ENCODE peak calls at places on chromosomes 1 and 21, in eight cellular contexts. One of them, this sample, is unnamed.

GRCh38 chr1:100277866-100278265 is 11.8 kb downstream of the RTCA start:
- DNase-seq in stimulated activated CD8-positive, alpha-beta memory T cell treated with anti-CD3 and anti-CD28 coated beads, Interleukin-7, amount 100 ng/mL, for 1 hour: no peak
- DNase-seq in stimulated activated naive CD4-positive, alpha-beta T cell: peak; percentile 11
- DNase-seq in naive thymus-derived CD8-positive, alpha-beta T cell: peak; percentile 4
- DNase-seq in AG08396: no peak
- DNase-seq in choroid plexus epithelial cell: no peak
- DNase-seq in upper lobe of right lung: no peak
- DNase-seq in T-helper 1 cell: no peak
- DNase-seq in this sample: no peak

GRCh38 chr21:34017127-34017961 is 56.0 kb upstream of the MRPS6 start:
- DNase-seq in stimulated activated CD8-positive, alpha-beta memory T cell treated with anti-CD3 and anti-CD28 coated beads, Interleukin-7, amount 100 ng/mL, for 1 hour: no peak
- DNase-seq in stimulated activated naive CD4-positive, alpha-beta T cell: no peak
- DNase-seq in naive thymus-derived CD8-positive, alpha-beta T cell: no peak
- DNase-seq in AG08396: peak; percentile 28
- DNase-seq in choroid plexus epithelial cell: peak; percentile 77
- DNase-seq in upper lobe of right lung: no peak
- DNase-seq in T-helper 1 cell: no peak
- DNase-seq in this sample: no peak

GRCh38 chr1:192632641-192633532 is 3.1 kb upstream of the RGS13 start:
- DNase-seq in stimulated activated CD8-positive, alpha-beta memory T cell treated with anti-CD3 and anti-CD28 coated beads, Interleukin-7, amount 100 ng/mL, for 1 hour: no peak
- DNase-seq in stimulated activated naive CD4-positive, alpha-beta T cell: no peak
- DNase-seq in naive thymus-derived CD8-positive, alpha-beta T cell: no peak
- DNase-seq in AG08396: no peak
- DNase-seq in choroid plexus epithelial cell: no peak
- DNase-seq in upper lobe of right lung: no peak
- DNase-seq in T-helper 1 cell: no peak
- DNase-seq in this sample: no peak

GRCh38 chr21:38831526-38832467 is 26.1 kb downstream of the ETS2 start:
- DNase-seq in stimulated activated CD8-positive, alpha-beta memory T cell treated with anti-CD3 and anti-CD28 coated beads, Interleukin-7, amount 100 ng/mL, for 1 hour: no peak
- DNase-seq in stimulated activated naive CD4-positive, alpha-beta T cell: no peak
- DNase-seq in naive thymus-derived CD8-positive, alpha-beta T cell: no peak
- DNase-seq in AG08396: peak; percentile 76
- DNase-seq in choroid plexus epithelial cell: peak; percentile 99
- DNase-seq in upper lobe of right lung: no peak
- DNase-seq in T-helper 1 cell: no peak
- DNase-seq in this sample: no peak

GRCh38 chr1:41533731-41534080 is 49.2 kb upstream of the EDN2 start:
- DNase-seq in stimulated activated CD8-positive, alpha-beta memory T cell treated with anti-CD3 and anti-CD28 coated beads, Interleukin-7, amount 100 ng/mL, for 1 hour: no peak
- DNase-seq in stimulated activated naive CD4-positive, alpha-beta T cell: no peak
- DNase-seq in naive thymus-derived CD8-positive, alpha-beta T cell: no peak
- DNase-seq in AG08396: no peak
- DNase-seq in choroid plexus epithelial cell: no peak
- DNase-seq in upper lobe of right lung: peak; percentile 48
- DNase-seq in T-helper 1 cell: no peak
- DNase-seq in this sample: no peak

GRCh38 chr1:183435497-183435896 is 17.3 kb upstream of the NMNAT2 start:
- DNase-seq in stimulated activated CD8-positive, alpha-beta memory T cell treated with anti-CD3 and anti-CD28 coated beads, Interleukin-7, amount 100 ng/mL, for 1 hour: no peak
- DNase-seq in stimulated activated naive CD4-positive, alpha-beta T cell: no peak
- DNase-seq in naive thymus-derived CD8-positive, alpha-beta T cell: no peak
- DNase-seq in AG08396: no peak
- DNase-seq in choroid plexus epithelial cell: no peak
- DNase-seq in upper lobe of right lung: no peak
- DNase-seq in T-helper 1 cell: no peak
- DNase-seq in this sample: no peak

GRCh38 chr1:89594096-89594740 is 38.7 kb upstream of the LRRC8C start:
- DNase-seq in stimulated activated CD8-positive, alpha-beta memory T cell treated with anti-CD3 and anti-CD28 coated beads, Interleukin-7, amount 100 ng/mL, for 1 hour: no peak
- DNase-seq in stimulated activated naive CD4-positive, alpha-beta T cell: no peak
- DNase-seq in naive thymus-derived CD8-positive, alpha-beta T cell: no peak
- DNase-seq in AG08396: no peak
- DNase-seq in choroid plexus epithelial cell: no peak
- DNase-seq in upper lobe of right lung: no peak
- DNase-seq in T-helper 1 cell: no peak
- DNase-seq in this sample: no peak

GRCh38 chr1:58783090-58783992 is 506 bp downstream of the JUN start:
- DNase-seq in stimulated activated CD8-positive, alpha-beta memory T cell treated with anti-CD3 and anti-CD28 coated beads, Interleukin-7, amount 100 ng/mL, for 1 hour: peak; percentile 21
- DNase-seq in stimulated activated naive CD4-positive, alpha-beta T cell: peak; percentile 47
- DNase-seq in naive thymus-derived CD8-positive, alpha-beta T cell: peak; percentile 46
- DNase-seq in AG08396: peak; percentile 31
- DNase-seq in choroid plexus epithelial cell: peak; percentile 76
- DNase-seq in upper lobe of right lung: peak; percentile 85
- DNase-seq in T-helper 1 cell: peak; percentile 18
- DNase-seq in this sample: no peak

GRCh38 chr21:33441489-33442477 is 38.0 kb downstream of the TMEM50B start:
- DNase-seq in stimulated activated CD8-positive, alpha-beta memory T cell treated with anti-CD3 and anti-CD28 coated beads, Interleukin-7, amount 100 ng/mL, for 1 hour: no peak
- DNase-seq in stimulated activated naive CD4-positive, alpha-beta T cell: no peak
- DNase-seq in naive thymus-derived CD8-positive, alpha-beta T cell: no peak
- DNase-seq in AG08396: peak; percentile 60
- DNase-seq in choroid plexus epithelial cell: peak; percentile 70
- DNase-seq in upper lobe of right lung: no peak
- DNase-seq in T-helper 1 cell: no peak
- DNase-seq in this sample: no peak

GRCh38 chr1:5632814-5633213 is 359.4 kb downstream of the NPHP4 start:
- DNase-seq in stimulated activated CD8-positive, alpha-beta memory T cell treated with anti-CD3 and anti-CD28 coated beads, Interleukin-7, amount 100 ng/mL, for 1 hour: no peak
- DNase-seq in stimulated activated naive CD4-positive, alpha-beta T cell: no peak
- DNase-seq in naive thymus-derived CD8-positive, alpha-beta T cell: no peak
- DNase-seq in AG08396: no peak
- DNase-seq in choroid plexus epithelial cell: no peak
- DNase-seq in upper lobe of right lung: no peak
- DNase-seq in T-helper 1 cell: no peak
- DNase-seq in this sample: no peak

GRCh38 chr1:118300808-118301207 is 115.8 kb upstream of the SPAG17 start:
- DNase-seq in stimulated activated CD8-positive, alpha-beta memory T cell treated with anti-CD3 and anti-CD28 coated beads, Interleukin-7, amount 100 ng/mL, for 1 hour: no peak
- DNase-seq in stimulated activated naive CD4-positive, alpha-beta T cell: no peak
- DNase-seq in naive thymus-derived CD8-positive, alpha-beta T cell: no peak
- DNase-seq in AG08396: no peak
- DNase-seq in choroid plexus epithelial cell: no peak
- DNase-seq in upper lobe of right lung: no peak
- DNase-seq in T-helper 1 cell: no peak
- DNase-seq in this sample: no peak

GRCh38 chr1:91821126-91821868 is 64.7 kb downstream of the TGFBR3 start:
- DNase-seq in stimulated activated CD8-positive, alpha-beta memory T cell treated with anti-CD3 and anti-CD28 coated beads, Interleukin-7, amount 100 ng/mL, for 1 hour: no peak
- DNase-seq in stimulated activated naive CD4-positive, alpha-beta T cell: no peak
- DNase-seq in naive thymus-derived CD8-positive, alpha-beta T cell: no peak
- DNase-seq in AG08396: no peak
- DNase-seq in choroid plexus epithelial cell: no peak
- DNase-seq in upper lobe of right lung: no peak
- DNase-seq in T-helper 1 cell: no peak
- DNase-seq in this sample: no peak

GRCh38 chr21:37139902-37140301 is 66.8 kb downstream of the TTC3 start:
- DNase-seq in stimulated activated CD8-positive, alpha-beta memory T cell treated with anti-CD3 and anti-CD28 coated beads, Interleukin-7, amount 100 ng/mL, for 1 hour: no peak
- DNase-seq in stimulated activated naive CD4-positive, alpha-beta T cell: no peak
- DNase-seq in naive thymus-derived CD8-positive, alpha-beta T cell: no peak
- DNase-seq in AG08396: peak; percentile 26
- DNase-seq in choroid plexus epithelial cell: peak; percentile 83
- DNase-seq in upper lobe of right lung: no peak
- DNase-seq in T-helper 1 cell: no peak
- DNase-seq in this sample: no peak

GRCh38 chr1:51329443-51330325 is 678 bp downstream of the TTC39A start:
- DNase-seq in stimulated activated CD8-positive, alpha-beta memory T cell treated with anti-CD3 and anti-CD28 coated beads, Interleukin-7, amount 100 ng/mL, for 1 hour: no peak
- DNase-seq in stimulated activated naive CD4-positive, alpha-beta T cell: no peak
- DNase-seq in naive thymus-derived CD8-positive, alpha-beta T cell: no peak
- DNase-seq in AG08396: no peak
- DNase-seq in choroid plexus epithelial cell: no peak
- DNase-seq in upper lobe of right lung: peak; percentile 90
- DNase-seq in T-helper 1 cell: no peak
- DNase-seq in this sample: no peak

GRCh38 chr1:219834247-219834917 is 94.0 kb downstream of the SLC30A10 start:
- DNase-seq in stimulated activated CD8-positive, alpha-beta memory T cell treated with anti-CD3 and anti-CD28 coated beads, Interleukin-7, amount 100 ng/mL, for 1 hour: no peak
- DNase-seq in stimulated activated naive CD4-positive, alpha-beta T cell: no peak
- DNase-seq in naive thymus-derived CD8-positive, alpha-beta T cell: no peak
- DNase-seq in AG08396: no peak
- DNase-seq in choroid plexus epithelial cell: no peak
- DNase-seq in upper lobe of right lung: no peak
- DNase-seq in T-helper 1 cell: no peak
- DNase-seq in this sample: no peak

GRCh38 chr21:25670726-25671125 is 31.7 kb downstream of the JAM2 start:
- DNase-seq in stimulated activated CD8-positive, alpha-beta memory T cell treated with anti-CD3 and anti-CD28 coated beads, Interleukin-7, amount 100 ng/mL, for 1 hour: no peak
- DNase-seq in stimulated activated naive CD4-positive, alpha-beta T cell: no peak
- DNase-seq in naive thymus-derived CD8-positive, alpha-beta T cell: no peak
- DNase-seq in AG08396: no peak
- DNase-seq in choroid plexus epithelial cell: no peak
- DNase-seq in upper lobe of right lung: no peak
- DNase-seq in T-helper 1 cell: no peak
- DNase-seq in this sample: no peak

GRCh38 chr1:105087496-105087895 is 1337.8 kb downstream of the AMY1C start:
- DNase-seq in stimulated activated CD8-positive, alpha-beta memory T cell treated with anti-CD3 and anti-CD28 coated beads, Interleukin-7, amount 100 ng/mL, for 1 hour: no peak
- DNase-seq in stimulated activated naive CD4-positive, alpha-beta T cell: no peak
- DNase-seq in naive thymus-derived CD8-positive, alpha-beta T cell: no peak
- DNase-seq in AG08396: no peak
- DNase-seq in choroid plexus epithelial cell: no peak
- DNase-seq in upper lobe of right lung: no peak
- DNase-seq in T-helper 1 cell: no peak
- DNase-seq in this sample: no peak

GRCh38 chr1:180096584-180097318 is 57.9 kb upstream of the QSOX1 start:
- DNase-seq in stimulated activated CD8-positive, alpha-beta memory T cell treated with anti-CD3 and anti-CD28 coated beads, Interleukin-7, amount 100 ng/mL, for 1 hour: no peak
- DNase-seq in stimulated activated naive CD4-positive, alpha-beta T cell: no peak
- DNase-seq in naive thymus-derived CD8-positive, alpha-beta T cell: no peak
- DNase-seq in AG08396: no peak
- DNase-seq in choroid plexus epithelial cell: no peak
- DNase-seq in upper lobe of right lung: no peak
- DNase-seq in T-helper 1 cell: no peak
- DNase-seq in this sample: no peak

GRCh38 chr1:42889264-42889663 is 42.9 kb downstream of the ZNF691 start:
- DNase-seq in stimulated activated CD8-positive, alpha-beta memory T cell treated with anti-CD3 and anti-CD28 coated beads, Interleukin-7, amount 100 ng/mL, for 1 hour: no peak
- DNase-seq in stimulated activated naive CD4-positive, alpha-beta T cell: no peak
- DNase-seq in naive thymus-derived CD8-positive, alpha-beta T cell: no peak
- DNase-seq in AG08396: no peak
- DNase-seq in choroid plexus epithelial cell: no peak
- DNase-seq in upper lobe of right lung: no peak
- DNase-seq in T-helper 1 cell: no peak
- DNase-seq in this sample: no peak

GRCh38 chr21:36707763-36708511 is 9.0 kb downstream of the SIM2 start:
- DNase-seq in stimulated activated CD8-positive, alpha-beta memory T cell treated with anti-CD3 and anti-CD28 coated beads, Interleukin-7, amount 100 ng/mL, for 1 hour: no peak
- DNase-seq in stimulated activated naive CD4-positive, alpha-beta T cell: no peak
- DNase-seq in naive thymus-derived CD8-positive, alpha-beta T cell: no peak
- DNase-seq in AG08396: no peak
- DNase-seq in choroid plexus epithelial cell: no peak
- DNase-seq in upper lobe of right lung: peak; percentile 54
- DNase-seq in T-helper 1 cell: no peak
- DNase-seq in this sample: no peak

GRCh38 chr1:50208296-50208695 is 99.6 kb downstream of the ELAVL4 start:
- DNase-seq in stimulated activated CD8-positive, alpha-beta memory T cell treated with anti-CD3 and anti-CD28 coated beads, Interleukin-7, amount 100 ng/mL, for 1 hour: no peak
- DNase-seq in stimulated activated naive CD4-positive, alpha-beta T cell: no peak
- DNase-seq in naive thymus-derived CD8-positive, alpha-beta T cell: no peak
- DNase-seq in AG08396: no peak
- DNase-seq in choroid plexus epithelial cell: no peak
- DNase-seq in upper lobe of right lung: no peak
- DNase-seq in T-helper 1 cell: no peak
- DNase-seq in this sample: no peak

GRCh38 chr1:68585371-68585770 is 88.5 kb upstream of the DEPDC1 start:
- DNase-seq in stimulated activated CD8-positive, alpha-beta memory T cell treated with anti-CD3 and anti-CD28 coated beads, Interleukin-7, amount 100 ng/mL, for 1 hour: no peak
- DNase-seq in stimulated activated naive CD4-positive, alpha-beta T cell: no peak
- DNase-seq in naive thymus-derived CD8-positive, alpha-beta T cell: no peak
- DNase-seq in AG08396: no peak
- DNase-seq in choroid plexus epithelial cell: no peak
- DNase-seq in upper lobe of right lung: no peak
- DNase-seq in T-helper 1 cell: no peak
- DNase-seq in this sample: no peak

GRCh38 chr1:98493469-98493868 is 168.1 kb upstream of the SNX7 start:
- DNase-seq in stimulated activated CD8-positive, alpha-beta memory T cell treated with anti-CD3 and anti-CD28 coated beads, Interleukin-7, amount 100 ng/mL, for 1 hour: no peak
- DNase-seq in stimulated activated naive CD4-positive, alpha-beta T cell: no peak
- DNase-seq in naive thymus-derived CD8-positive, alpha-beta T cell: no peak
- DNase-seq in AG08396: no peak
- DNase-seq in choroid plexus epithelial cell: no peak
- DNase-seq in upper lobe of right lung: no peak
- DNase-seq in T-helper 1 cell: no peak
- DNase-seq in this sample: no peak

GRCh38 chr1:229064320-229064908 is 206.5 kb upstream of the RAB4A start:
- DNase-seq in stimulated activated CD8-positive, alpha-beta memory T cell treated with anti-CD3 and anti-CD28 coated beads, Interleukin-7, amount 100 ng/mL, for 1 hour: no peak
- DNase-seq in stimulated activated naive CD4-positive, alpha-beta T cell: no peak
- DNase-seq in naive thymus-derived CD8-positive, alpha-beta T cell: no peak
- DNase-seq in AG08396: no peak
- DNase-seq in choroid plexus epithelial cell: no peak
- DNase-seq in upper lobe of right lung: no peak
- DNase-seq in T-helper 1 cell: no peak
- DNase-seq in this sample: no peak

GRCh38 chr1:56255516-56256181 is 323.7 kb downstream of the PLPP3 start:
- DNase-seq in stimulated activated CD8-positive, alpha-beta memory T cell treated with anti-CD3 and anti-CD28 coated beads, Interleukin-7, amount 100 ng/mL, for 1 hour: no peak
- DNase-seq in stimulated activated naive CD4-positive, alpha-beta T cell: no peak
- DNase-seq in naive thymus-derived CD8-positive, alpha-beta T cell: no peak
- DNase-seq in AG08396: peak; percentile 54
- DNase-seq in choroid plexus epithelial cell: peak; percentile 60
- DNase-seq in upper lobe of right lung: peak; percentile 72
- DNase-seq in T-helper 1 cell: no peak
- DNase-seq in this sample: no peak

GRCh38 chr1:64093941-64094340 is 109.5 kb upstream of the UBE2U start:
- DNase-seq in stimulated activated CD8-positive, alpha-beta memory T cell treated with anti-CD3 and anti-CD28 coated beads, Interleukin-7, amount 100 ng/mL, for 1 hour: no peak
- DNase-seq in stimulated activated naive CD4-positive, alpha-beta T cell: no peak
- DNase-seq in naive thymus-derived CD8-positive, alpha-beta T cell: no peak
- DNase-seq in AG08396: no peak
- DNase-seq in choroid plexus epithelial cell: peak; percentile 50
- DNase-seq in upper lobe of right lung: no peak
- DNase-seq in T-helper 1 cell: no peak
- DNase-seq in this sample: no peak

GRCh38 chr1:234709473-234710279 is 99.7 kb upstream of the IRF2BP2 start:
- DNase-seq in stimulated activated CD8-positive, alpha-beta memory T cell treated with anti-CD3 and anti-CD28 coated beads, Interleukin-7, amount 100 ng/mL, for 1 hour: no peak
- DNase-seq in stimulated activated naive CD4-positive, alpha-beta T cell: no peak
- DNase-seq in naive thymus-derived CD8-positive, alpha-beta T cell: no peak
- DNase-seq in AG08396: no peak
- DNase-seq in choroid plexus epithelial cell: no peak
- DNase-seq in upper lobe of right lung: peak; percentile 88
- DNase-seq in T-helper 1 cell: no peak
- DNase-seq in this sample: no peak

GRCh38 chr1:213484758-213485157 is 433.7 kb downstream of the RPS6KC1 start:
- DNase-seq in stimulated activated CD8-positive, alpha-beta memory T cell treated with anti-CD3 and anti-CD28 coated beads, Interleukin-7, amount 100 ng/mL, for 1 hour: no peak
- DNase-seq in stimulated activated naive CD4-positive, alpha-beta T cell: no peak
- DNase-seq in naive thymus-derived CD8-positive, alpha-beta T cell: no peak
- DNase-seq in AG08396: no peak
- DNase-seq in choroid plexus epithelial cell: no peak
- DNase-seq in upper lobe of right lung: no peak
- DNase-seq in T-helper 1 cell: no peak
- DNase-seq in this sample: no peak

GRCh38 chr1:206505702-206506375 is 1.5 kb upstream of the RASSF5 start:
- DNase-seq in stimulated activated CD8-positive, alpha-beta memory T cell treated with anti-CD3 and anti-CD28 coated beads, Interleukin-7, amount 100 ng/mL, for 1 hour: no peak
- DNase-seq in stimulated activated naive CD4-positive, alpha-beta T cell: no peak
- DNase-seq in naive thymus-derived CD8-positive, alpha-beta T cell: no peak
- DNase-seq in AG08396: peak; percentile 73
- DNase-seq in choroid plexus epithelial cell: peak; percentile 76
- DNase-seq in upper lobe of right lung: peak; percentile 29
- DNase-seq in T-helper 1 cell: no peak
- DNase-seq in this sample: no peak

GRCh38 chr1:58968360-58968952 is 184.6 kb upstream of the JUN start:
- DNase-seq in stimulated activated CD8-positive, alpha-beta memory T cell treated with anti-CD3 and anti-CD28 coated beads, Interleukin-7, amount 100 ng/mL, for 1 hour: no peak
- DNase-seq in stimulated activated naive CD4-positive, alpha-beta T cell: peak; percentile 47
- DNase-seq in naive thymus-derived CD8-positive, alpha-beta T cell: peak; percentile 4
- DNase-seq in AG08396: peak; percentile 30
- DNase-seq in choroid plexus epithelial cell: peak; percentile 78
- DNase-seq in upper lobe of right lung: no peak
- DNase-seq in T-helper 1 cell: no peak
- DNase-seq in this sample: no peak

GRCh38 chr21:44925027-44925755 is 4.5 kb upstream of the ITGB2 start:
- DNase-seq in stimulated activated CD8-positive, alpha-beta memory T cell treated with anti-CD3 and anti-CD28 coated beads, Interleukin-7, amount 100 ng/mL, for 1 hour: no peak
- DNase-seq in stimulated activated naive CD4-positive, alpha-beta T cell: peak; percentile 48
- DNase-seq in naive thymus-derived CD8-positive, alpha-beta T cell: no peak
- DNase-seq in AG08396: no peak
- DNase-seq in choroid plexus epithelial cell: peak; percentile 76
- DNase-seq in upper lobe of right lung: no peak
- DNase-seq in T-helper 1 cell: no peak
- DNase-seq in this sample: no peak

This sample was measured in effector CD8-positive, alpha-beta T cell.